ENCODE peak calls at places on chromosomes 3 and 15, in five cellular contexts. One of them, this sample, is unnamed.

GRCh38 chr3:21237638-21238037 is 513.4 kb downstream of the ZNF385D start:
- DNase-seq in neural crest cell: no peak
- DNase-seq in retinal pigment epithelial cell: peak; percentile 41
- DNase-seq in colonic mucosa: no peak
- DNase-seq in AG10803: peak; percentile 71
- DNase-seq in this sample: no peak

GRCh38 chr15:82159922-82160321 is 102.6 kb downstream of the EFL1 start:
- DNase-seq in neural crest cell: no peak
- DNase-seq in colonic mucosa: no peak
- DNase-seq in AG10803: peak; percentile 98
- DNase-seq in retinal pigment epithelial cell: peak; percentile 92
- DNase-seq in this sample: peak; percentile 91

GRCh38 chr3:151395806-151396205 is 11.3 kb upstream of the P2RY12 start:
- DNase-seq in colonic mucosa: no peak
- DNase-seq in neural crest cell: no peak
- DNase-seq in AG10803: peak; percentile 61
- DNase-seq in retinal pigment epithelial cell: no peak
- DNase-seq in this sample: peak; percentile 46

GRCh38 chr15:90067181-90067952 is 34.9 kb downstream of the IDH2 start:
- DNase-seq in neural crest cell: no peak
- DNase-seq in retinal pigment epithelial cell: no peak
- DNase-seq in AG10803: no peak
- DNase-seq in colonic mucosa: no peak
- DNase-seq in this sample: no peak

GRCh38 chr15:91530279-91530678 is 323.2 kb upstream of the SLCO3A1 start:
- DNase-seq in colonic mucosa: no peak
- DNase-seq in retinal pigment epithelial cell: no peak
- DNase-seq in AG10803: no peak
- DNase-seq in neural crest cell: no peak
- DNase-seq in this sample: no peak

GRCh38 chr3:129166579-129167332 is 5.9 kb upstream of the ISY1 start:
- DNase-seq in neural crest cell: no peak
- DNase-seq in colonic mucosa: no peak
- DNase-seq in AG10803: no peak
- DNase-seq in retinal pigment epithelial cell: no peak
- DNase-seq in this sample: no peak

GRCh38 chr3:195913382-195913781 is 5.0 kb upstream of the TNK2 start:
- DNase-seq in neural crest cell: no peak
- DNase-seq in colonic mucosa: no peak
- DNase-seq in retinal pigment epithelial cell: no peak
- DNase-seq in AG10803: no peak
- DNase-seq in this sample: no peak

GRCh38 chr3:119161240-119161639 is 12.2 kb upstream of the UPK1B start:
- DNase-seq in neural crest cell: no peak
- DNase-seq in colonic mucosa: no peak
- DNase-seq in AG10803: no peak
- DNase-seq in retinal pigment epithelial cell: no peak
- DNase-seq in this sample: no peak

GRCh38 chr15:92159906-92160841 is 233.5 kb upstream of the ST8SIA2 start:
- DNase-seq in retinal pigment epithelial cell: no peak
- DNase-seq in colonic mucosa: no peak
- DNase-seq in AG10803: peak; percentile 16
- DNase-seq in neural crest cell: no peak
- DNase-seq in this sample: no peak

GRCh38 chr3:38738630-38739395 is 77.2 kb downstream of the SCN10A start:
- DNase-seq in AG10803: peak; percentile 19
- DNase-seq in retinal pigment epithelial cell: no peak
- DNase-seq in colonic mucosa: peak; percentile 46
- DNase-seq in neural crest cell: peak; percentile 62
- DNase-seq in this sample: no peak

GRCh38 chr3:174644287-174644686 is 214.8 kb upstream of the NAALADL2 start:
- DNase-seq in neural crest cell: no peak
- DNase-seq in retinal pigment epithelial cell: no peak
- DNase-seq in AG10803: no peak
- DNase-seq in colonic mucosa: no peak
- DNase-seq in this sample: no peak

GRCh38 chr3:174639970-174640369 is 219.2 kb upstream of the NAALADL2 start:
- DNase-seq in AG10803: no peak
- DNase-seq in colonic mucosa: no peak
- DNase-seq in retinal pigment epithelial cell: no peak
- DNase-seq in neural crest cell: no peak
- DNase-seq in this sample: no peak

GRCh38 chr3:174640932-174641331 is 218.2 kb upstream of the NAALADL2 start:
- DNase-seq in retinal pigment epithelial cell: no peak
- DNase-seq in AG10803: no peak
- DNase-seq in colonic mucosa: no peak
- DNase-seq in neural crest cell: no peak
- DNase-seq in this sample: no peak
- TF ChIP-seq CTCF in retinal pigment epithelial cell: no peak
- TF ChIP-seq CTCF in AG10803: no peak
- TF ChIP-seq CTCF in colonic mucosa: no peak
- TF ChIP-seq CTCF in neural crest cell: no peak
- TF ChIP-seq CTCF in this sample: no peak

GRCh38 chr3:58425782-58426181 is 7.8 kb downstream of the PDHB start:
- DNase-seq in AG10803: no peak
- DNase-seq in colonic mucosa: no peak
- DNase-seq in neural crest cell: no peak
- DNase-seq in retinal pigment epithelial cell: no peak
- DNase-seq in this sample: no peak

GRCh38 chr3:58419782-58420512 is 13.7 kb downstream of the PDHB start:
- DNase-seq in retinal pigment epithelial cell: no peak
- DNase-seq in colonic mucosa: peak; percentile 72
- DNase-seq in neural crest cell: no peak
- DNase-seq in AG10803: peak; percentile 51
- DNase-seq in this sample: no peak

GRCh38 chr3:58421004-58421403 is 12.6 kb downstream of the PDHB start:
- DNase-seq in neural crest cell: no peak
- DNase-seq in colonic mucosa: no peak
- DNase-seq in AG10803: no peak
- DNase-seq in retinal pigment epithelial cell: no peak
- DNase-seq in this sample: no peak

GRCh38 chr3:58424613-58425012 is 9.0 kb downstream of the PDHB start:
- DNase-seq in neural crest cell: no peak
- DNase-seq in retinal pigment epithelial cell: no peak
- DNase-seq in colonic mucosa: no peak
- DNase-seq in AG10803: no peak
- DNase-seq in this sample: no peak

GRCh38 chr3:58422756-58423324 is 10.8 kb downstream of the PDHB start:
- DNase-seq in retinal pigment epithelial cell: no peak
- DNase-seq in AG10803: peak; percentile 35
- DNase-seq in neural crest cell: no peak
- DNase-seq in colonic mucosa: no peak
- DNase-seq in this sample: no peak
- TF ChIP-seq CTCF in retinal pigment epithelial cell: peak; percentile 53
- TF ChIP-seq CTCF in AG10803: peak; percentile 45
- TF ChIP-seq CTCF in neural crest cell: peak; percentile 25
- TF ChIP-seq CTCF in colonic mucosa: no peak
- TF ChIP-seq CTCF in this sample: peak; percentile 56

DNA sequence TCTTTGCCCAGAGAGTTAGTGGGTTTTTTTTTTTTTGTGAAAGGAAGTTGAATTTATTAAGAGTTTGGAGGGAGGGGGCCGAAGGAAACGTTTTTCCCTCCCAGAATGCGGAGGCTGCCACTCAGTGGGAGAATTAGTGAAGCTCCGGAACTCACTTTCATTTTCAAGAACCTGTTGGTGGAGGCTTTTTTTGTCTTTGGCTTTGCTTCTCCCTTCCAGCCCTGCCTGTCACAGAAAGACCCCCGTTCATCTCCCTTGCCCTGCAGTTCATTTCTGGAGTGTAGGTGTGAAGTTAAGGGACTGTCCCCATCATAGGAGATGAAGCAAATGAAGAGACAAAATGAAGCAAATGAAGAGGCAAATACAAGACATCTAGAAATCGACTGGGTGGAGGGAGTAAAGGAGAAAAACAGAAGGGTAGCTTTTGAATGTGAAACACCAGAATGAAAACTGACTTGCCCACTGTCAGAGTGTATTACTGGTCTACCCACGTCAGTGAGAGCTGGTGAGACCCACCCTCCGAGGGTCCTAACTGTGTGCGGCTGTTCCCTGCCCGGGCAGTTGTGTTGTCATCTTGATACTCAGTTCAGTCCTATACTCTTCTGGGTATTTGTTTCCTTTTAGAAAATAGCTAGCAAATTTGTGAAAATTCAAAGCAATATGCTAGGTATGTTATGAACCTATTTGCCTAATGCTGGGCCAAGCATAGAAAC is 91.5 kb downstream of the ITPR1 start:
- DNase-seq in neural crest cell: no peak
- DNase-seq in colonic mucosa: no peak
- DNase-seq in retinal pigment epithelial cell: no peak
- DNase-seq in AG10803: no peak
- DNase-seq in this sample: no peak
- TF ChIP-seq CTCF in neural crest cell: no peak
- TF ChIP-seq CTCF in colonic mucosa: no peak
- TF ChIP-seq CTCF in retinal pigment epithelial cell: no peak
- TF ChIP-seq CTCF in AG10803: no peak
- TF ChIP-seq CTCF in this sample: peak; percentile 46

DNA sequence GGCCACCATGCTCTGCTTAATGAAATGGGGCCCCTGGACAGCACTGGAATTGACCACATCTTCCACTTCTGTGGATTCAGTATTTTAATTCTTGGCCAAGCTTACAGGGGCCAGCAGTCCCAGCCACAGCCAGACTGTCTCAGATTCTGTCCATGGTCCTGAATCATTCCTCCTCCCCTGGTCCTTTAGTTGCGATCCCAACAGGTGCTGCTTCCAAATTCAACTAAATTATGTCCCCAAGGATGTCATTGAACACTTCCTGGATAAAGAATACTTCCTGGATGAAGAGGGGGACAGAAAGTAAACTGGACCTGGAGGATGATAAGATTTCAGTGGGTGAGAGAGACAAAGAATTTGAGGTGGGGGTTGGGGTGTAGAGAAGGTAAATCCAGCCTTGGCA is 111.1 kb upstream of the FOXB1 start:
- DNase-seq in colonic mucosa: no peak
- DNase-seq in neural crest cell: peak; percentile 3
- DNase-seq in AG10803: no peak
- DNase-seq in retinal pigment epithelial cell: no peak
- DNase-seq in this sample: no peak
- TF ChIP-seq CTCF in colonic mucosa: no peak
- TF ChIP-seq CTCF in neural crest cell: no peak
- TF ChIP-seq CTCF in AG10803: no peak
- TF ChIP-seq CTCF in retinal pigment epithelial cell: no peak
- TF ChIP-seq CTCF in this sample: no peak

GRCh38 chr3:73504255-73504654 is 120.5 kb downstream of the PDZRN3 start:
- DNase-seq in neural crest cell: no peak
- DNase-seq in retinal pigment epithelial cell: no peak
- DNase-seq in AG10803: no peak
- DNase-seq in colonic mucosa: peak; percentile 49
- DNase-seq in this sample: no peak

GRCh38 chr3:73504852-73505251 is 119.9 kb downstream of the PDZRN3 start:
- DNase-seq in retinal pigment epithelial cell: no peak
- DNase-seq in AG10803: no peak
- DNase-seq in neural crest cell: no peak
- DNase-seq in colonic mucosa: no peak
- DNase-seq in this sample: no peak

GRCh38 chr3:73503781-73504180 is 121.0 kb downstream of the PDZRN3 start:
- DNase-seq in retinal pigment epithelial cell: no peak
- DNase-seq in colonic mucosa: no peak
- DNase-seq in neural crest cell: no peak
- DNase-seq in AG10803: no peak
- DNase-seq in this sample: no peak

GRCh38 chr3:73500321-73500720 is 124.4 kb downstream of the PDZRN3 start:
- DNase-seq in colonic mucosa: no peak
- DNase-seq in retinal pigment epithelial cell: peak; percentile 94
- DNase-seq in neural crest cell: no peak
- DNase-seq in AG10803: peak; percentile 66
- DNase-seq in this sample: no peak

GRCh38 chr3:73502609-73503560 is 121.9 kb downstream of the PDZRN3 start:
- DNase-seq in retinal pigment epithelial cell: no peak
- DNase-seq in colonic mucosa: peak; percentile 67
- DNase-seq in AG10803: peak; percentile 92
- DNase-seq in neural crest cell: peak; percentile 67
- DNase-seq in this sample: no peak
- TF ChIP-seq CTCF in retinal pigment epithelial cell: peak; percentile 88
- TF ChIP-seq CTCF in colonic mucosa: peak; percentile 74
- TF ChIP-seq CTCF in AG10803: peak; percentile 93
- TF ChIP-seq CTCF in neural crest cell: peak; percentile 95
- TF ChIP-seq CTCF in this sample: peak; percentile 99

DNA sequence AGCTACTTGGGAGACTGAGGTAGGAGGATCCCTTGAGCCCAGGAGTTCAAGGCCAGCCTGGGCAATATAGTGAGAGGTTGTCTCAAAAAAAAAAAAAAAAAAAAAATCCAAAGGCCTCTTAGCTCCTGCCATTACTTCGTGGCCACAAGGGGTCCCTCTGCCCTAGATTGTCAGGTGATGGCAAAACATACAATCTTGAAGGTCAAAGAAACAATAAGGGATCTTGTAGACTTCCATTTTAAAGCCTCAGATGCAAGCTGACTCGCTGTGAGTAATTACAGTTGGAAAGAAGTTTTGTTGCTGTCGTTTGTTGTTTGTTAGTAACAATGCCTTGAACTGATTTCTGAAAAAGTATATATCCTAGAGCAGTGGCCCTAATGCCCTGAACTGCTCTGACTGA is 55.9 kb upstream of the PLCL2 start:
- DNase-seq in colonic mucosa: peak; percentile 50
- DNase-seq in retinal pigment epithelial cell: peak; percentile 25
- DNase-seq in neural crest cell: no peak
- DNase-seq in AG10803: peak; percentile 30
- DNase-seq in this sample: peak; percentile 32
- TF ChIP-seq CTCF in colonic mucosa: peak; percentile 31
- TF ChIP-seq CTCF in retinal pigment epithelial cell: peak; percentile 62
- TF ChIP-seq CTCF in neural crest cell: peak; percentile 37
- TF ChIP-seq CTCF in AG10803: peak; percentile 39
- TF ChIP-seq CTCF in this sample: peak; percentile 73

DNA sequence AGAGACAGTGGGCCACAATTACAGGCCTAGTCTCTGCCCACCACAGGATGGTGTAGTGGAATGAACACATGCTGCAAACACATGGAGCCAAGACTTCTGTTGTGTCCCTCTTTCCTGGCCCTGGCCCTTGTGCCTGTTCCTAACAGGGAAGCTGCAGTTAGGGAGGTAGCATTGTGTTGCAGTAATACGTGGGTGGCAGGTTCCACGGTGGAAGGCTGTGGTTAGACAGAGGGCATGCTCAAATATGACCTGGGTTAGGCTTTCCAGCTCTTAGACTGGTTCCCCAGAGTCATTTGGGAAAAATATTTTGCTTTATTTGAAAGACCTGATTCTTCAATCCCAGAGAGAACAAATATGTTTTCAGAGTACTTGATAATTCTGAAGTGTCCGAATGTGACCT is 28.3 kb downstream of the PLAAT1 start:
- DNase-seq in colonic mucosa: no peak
- DNase-seq in AG10803: no peak
- DNase-seq in retinal pigment epithelial cell: no peak
- DNase-seq in neural crest cell: no peak
- DNase-seq in this sample: no peak
- TF ChIP-seq CTCF in colonic mucosa: no peak
- TF ChIP-seq CTCF in AG10803: no peak
- TF ChIP-seq CTCF in retinal pigment epithelial cell: no peak
- TF ChIP-seq CTCF in neural crest cell: no peak
- TF ChIP-seq CTCF in this sample: no peak

DNA sequence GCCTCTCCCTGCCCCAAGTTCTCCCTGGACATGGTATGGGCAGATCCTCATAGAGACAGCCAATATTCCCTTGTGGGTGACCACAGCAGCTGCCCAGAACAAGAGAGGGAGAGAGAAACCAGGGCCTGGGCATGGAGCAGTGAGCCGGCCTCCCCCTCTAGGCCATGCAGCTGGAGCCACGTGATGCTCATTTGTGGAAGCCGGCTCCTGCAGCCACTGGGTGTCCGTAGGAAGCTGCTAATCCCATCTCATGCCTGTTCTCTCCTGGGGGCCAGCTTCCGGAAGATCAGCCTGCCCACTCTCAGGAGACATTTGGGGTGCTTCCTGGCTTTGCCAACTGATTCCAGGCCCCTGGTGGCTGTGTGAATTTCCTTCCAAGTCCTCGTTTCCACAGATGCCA is 55.4 kb downstream of the LINGO1 start:
- DNase-seq in retinal pigment epithelial cell: peak; percentile 26
- DNase-seq in colonic mucosa: no peak
- DNase-seq in neural crest cell: no peak
- DNase-seq in AG10803: no peak
- DNase-seq in this sample: no peak
- TF ChIP-seq CTCF in retinal pigment epithelial cell: no peak
- TF ChIP-seq CTCF in colonic mucosa: no peak
- TF ChIP-seq CTCF in neural crest cell: no peak
- TF ChIP-seq CTCF in AG10803: no peak
- TF ChIP-seq CTCF in this sample: no peak

This sample was measured in epithelial cell of proximal tubule.